ENCODE peak calls at places on chromosomes 11 and 22, in ten cellular contexts. Q is stomach, T is brain microvascular endothelial cell, I is glutamatergic neuron, J is lower leg skin, L is left ventricle myocardium inferior, E is GM20000, K is lung, Y is cardiac fibroblast, C is neural crest cell. S is an unnamed sample.

GRCh38 chr11:8317164-8317563 is 53.5 kb upstream of the LMO1 start:
- DNase-seq in Q (no peak), T (no peak), I (no peak), J (no peak), L (no peak), E (no peak), K (no peak), Y (peak), C (no peak), S (peak)

GRCh38 chr22:25281675-25282345 is 62.4 kb downstream of the CRYBB2 start:
- DNase-seq in Q (no peak), T (no peak), I (peak), J (no peak), L (no peak), E (no peak), K (no peak), Y (no peak), C (no peak), S (no peak)

GRCh38 chr11:6362185-6362867 is 27.9 kb upstream of the SMPD1 start:
- DNase-seq in Q (peak), T (no peak), I (no peak), J (no peak), L (peak), E (no peak), K (peak), Y (no peak), C (no peak), S (no peak)

GRCh38 chr11:113256431-113257227 is 57.8 kb upstream of the TTC12 start:
- DNase-seq in Q (no peak), T (no peak), I (no peak), J (no peak), L (no peak), E (no peak), K (no peak), Y (no peak), C (no peak), S (no peak)

GRCh38 chr11:102836290-102836875 is 7.0 kb downstream of the MMP3 start:
- DNase-seq in Q (no peak), T (peak), I (no peak), J (no peak), L (no peak), E (no peak), K (no peak), Y (peak), C (no peak), S (peak)

GRCh38 chr22:26170795-26171194 is 1.5 kb downstream of the SEZ6L start:
- DNase-seq in Q (no peak), T (no peak), I (peak), J (no peak), L (peak), E (peak), K (no peak), Y (no peak), C (peak), S (no peak)

GRCh38 chr11:69931994-69932910 is 113.0 kb upstream of the FGF3 start:
- DNase-seq in Q (no peak), T (no peak), I (peak), J (no peak), L (peak), E (no peak), K (no peak), Y (no peak), C (no peak), S (no peak)

GRCh38 chr11:63599211-63600122 is 14.8 kb downstream of the PLAAT3 start:
- DNase-seq in Q (no peak), T (peak), I (no peak), J (no peak), L (no peak), E (no peak), K (no peak), Y (peak), C (no peak), S (peak)

GRCh38 chr22:19765477-19766234 is 5.1 kb downstream of the TBX1 start:
- DNase-seq in Q (no peak), T (no peak), I (no peak), J (no peak), L (no peak), E (peak), K (no peak), Y (no peak), C (no peak), S (no peak)

GRCh38 chr11:31872074-31872440 is 60.9 kb upstream of the PAX6 start:
- DNase-seq in Q (no peak), T (no peak), I (no peak), J (no peak), L (no peak), E (no peak), K (no peak), Y (no peak), C (no peak), S (no peak)

GRCh38 chr11:93169950-93170561 is 27.7 kb downstream of the SLC36A4 start:
- DNase-seq in Q (no peak), T (peak), I (no peak), J (no peak), L (no peak), E (peak), K (no peak), Y (peak), C (no peak), S (peak)

GRCh38 chr22:39574779-39575551 is 4.4 kb downstream of the CACNA1I start:
- DNase-seq in Q (no peak), T (peak), I (no peak), J (no peak), L (no peak), E (no peak), K (no peak), Y (peak), C (no peak), S (peak)

GRCh38 chr11:116199182-116199581 is 573.6 kb downstream of the BUD13 start:
- DNase-seq in Q (no peak), T (no peak), I (peak), J (no peak), L (peak), E (no peak), K (no peak), Y (no peak), C (no peak), S (no peak)

GRCh38 chr11:84825140-84825539 is 802.0 kb downstream of the DLG2 start:
- DNase-seq in Q (no peak), T (no peak), I (no peak), J (no peak), L (no peak), E (no peak), K (no peak), Y (no peak), C (no peak), S (no peak)

DNA sequence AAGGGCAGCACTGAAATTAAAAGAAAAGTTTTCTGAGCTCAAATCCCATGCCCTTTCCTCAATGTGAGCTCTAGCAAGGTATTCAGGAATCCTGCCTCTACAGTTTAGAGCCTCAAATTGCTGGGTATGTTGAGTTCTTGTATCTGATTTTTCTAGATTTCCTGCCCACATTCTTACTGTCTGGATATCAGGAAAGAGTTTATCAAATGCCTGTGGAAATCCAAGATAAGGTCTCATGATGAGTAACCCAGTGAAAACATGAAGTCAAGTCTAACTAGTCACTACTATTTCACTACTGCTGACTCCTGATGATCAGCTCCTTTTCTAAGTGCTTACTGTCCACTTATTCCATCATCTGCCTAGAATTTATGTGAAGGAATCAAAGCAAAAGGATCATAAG is 29.8 kb downstream of the LIMK2 start:
- DNase-seq in Q (no peak), T (peak), I (no peak), J (no peak), L (no peak), E (no peak), K (no peak), Y (peak), C (no peak), S (peak)
- TF ChIP-seq CTCF in Q (no peak), T (peak), I (no peak), J (no peak), L (no peak), E (no peak), K (no peak), Y (peak), C (no peak), S (peak)

GRCh38 chr11:17476317-17477083 is at the start of gene ABCC8:
- DNase-seq in Q (peak), T (no peak), I (peak), J (no peak), L (no peak), E (peak), K (no peak), Y (no peak), C (peak), S (no peak)
- TF ChIP-seq CTCF in Q (no peak), T (no peak), I (no peak), J (no peak), L (no peak), E (no peak), K (no peak), Y (no peak), C (no peak), S (no peak)

GRCh38 chr22:22810018-22810427 is 77.6 kb upstream of the IGLL5 start:
- DNase-seq in Q (peak), T (no peak), I (no peak), J (no peak), L (peak), E (peak), K (peak), Y (peak), C (peak), S (peak)
- TF ChIP-seq CTCF in Q (no peak), T (peak), I (no peak), J (no peak), L (peak), E (peak), K (no peak), Y (no peak), C (peak), S (peak)

GRCh38 chr11:3052109-3052479 is 5.1 kb downstream of the CARS1 start:
- DNase-seq in Q (no peak), T (no peak), I (peak), J (no peak), L (no peak), E (peak), K (no peak), Y (no peak), C (no peak), S (no peak)

GRCh38 chr11:3047637-3048036 is 9.6 kb downstream of the CARS1 start:
- DNase-seq in Q (no peak), T (no peak), I (no peak), J (no peak), L (no peak), E (no peak), K (no peak), Y (no peak), C (no peak), S (no peak)

GRCh38 chr11:3050386-3051325 is 6.6 kb downstream of the CARS1 start:
- DNase-seq in Q (no peak), T (no peak), I (no peak), J (no peak), L (no peak), E (no peak), K (no peak), Y (no peak), C (no peak), S (no peak)

GRCh38 chr11:3051435-3052108 is 5.7 kb downstream of the CARS1 start:
- DNase-seq in Q (no peak), T (no peak), I (no peak), J (no peak), L (no peak), E (no peak), K (no peak), Y (no peak), C (no peak), S (no peak)

DNA sequence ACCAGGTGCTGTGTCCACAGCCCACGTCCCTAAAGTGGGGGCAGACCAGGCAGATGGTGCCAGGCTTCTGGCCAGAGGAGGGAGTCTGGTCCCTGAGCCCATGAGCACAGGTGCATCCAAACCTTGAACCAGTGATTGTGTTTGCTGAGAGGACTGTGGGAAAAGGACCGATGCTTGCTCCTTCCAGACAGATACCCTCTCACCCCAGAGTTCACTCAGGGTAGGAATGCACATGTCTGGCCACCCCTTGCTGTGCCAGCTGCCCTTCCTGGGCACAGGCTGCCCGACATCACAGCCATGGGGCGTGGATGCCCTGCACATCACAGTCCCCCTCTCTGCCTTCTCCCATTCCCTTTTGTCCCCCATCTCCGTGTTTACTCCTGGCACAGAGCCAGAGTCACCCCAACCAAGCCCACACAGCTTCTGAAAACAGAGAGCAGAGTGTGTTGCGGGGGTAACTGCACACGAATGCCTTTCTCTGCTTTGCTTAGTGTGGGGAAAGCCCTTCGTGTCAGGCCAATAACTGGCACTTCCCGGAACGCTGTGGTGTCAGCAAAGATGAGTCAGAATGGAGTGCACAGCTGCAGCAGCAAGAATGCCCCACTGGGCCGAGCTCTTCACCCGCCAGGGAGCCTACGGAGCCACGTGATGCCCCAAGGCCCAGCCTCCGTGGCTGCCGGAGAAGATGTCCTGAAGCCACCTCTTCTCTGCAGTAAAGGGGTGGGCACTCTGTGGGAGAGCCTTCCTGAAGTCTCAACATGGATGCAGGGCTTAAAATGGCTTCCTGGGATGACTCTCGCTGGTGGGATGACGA is 7.6 kb downstream of the CARS1 start:
- DNase-seq in Q (peak), T (peak), I (no peak), J (peak), L (peak), E (peak), K (peak), Y (peak), C (no peak), S (peak)
- TF ChIP-seq CTCF in Q (no peak), T (peak), I (no peak), J (no peak), L (peak), E (no peak), K (no peak), Y (peak), C (no peak), S (peak)

GRCh38 chr11:12111482-12112149 is 1.2 kb downstream of the MICAL2 start:
- DNase-seq in Q (no peak), T (no peak), I (no peak), J (no peak), L (no peak), E (no peak), K (no peak), Y (no peak), C (no peak), S (peak)

GRCh38 chr11:12112150-12112520 is 1.7 kb downstream of the MICAL2 start:
- DNase-seq in Q (no peak), T (no peak), I (no peak), J (no peak), L (no peak), E (no peak), K (no peak), Y (no peak), C (no peak), S (no peak)

GRCh38 chr11:12112731-12113130 is 2.3 kb downstream of the MICAL2 start:
- DNase-seq in Q (no peak), T (no peak), I (no peak), J (no peak), L (no peak), E (no peak), K (no peak), Y (no peak), C (no peak), S (no peak)

GRCh38 chr11:12114487-12115033 is 4.2 kb downstream of the MICAL2 start:
- DNase-seq in Q (no peak), T (peak), I (no peak), J (no peak), L (no peak), E (no peak), K (no peak), Y (peak), C (no peak), S (peak)

DNA sequence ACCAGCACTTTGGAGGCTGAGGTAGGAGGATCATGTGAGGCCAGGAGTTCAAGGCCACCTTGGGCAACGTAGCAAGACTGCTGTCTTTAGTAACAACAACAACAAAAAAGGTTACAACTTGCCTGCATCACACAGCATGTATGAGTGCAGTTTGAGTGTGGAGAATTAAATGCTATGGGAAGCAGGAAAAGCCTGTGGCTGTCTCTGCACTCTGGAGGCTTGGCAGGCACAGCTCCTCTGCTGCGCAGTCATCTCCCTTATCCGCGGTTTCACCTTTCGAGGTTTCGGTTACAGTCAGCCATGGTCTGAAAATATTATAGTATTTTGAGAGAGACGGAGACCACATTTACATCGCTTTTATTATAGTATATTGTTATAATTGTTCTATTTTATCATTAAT is 2.9 kb downstream of the MICAL2 start:
- DNase-seq in Q (no peak), T (no peak), I (no peak), J (no peak), L (no peak), E (no peak), K (no peak), Y (peak), C (no peak), S (peak)
- TF ChIP-seq CTCF in Q (no peak), T (no peak), I (no peak), J (no peak), L (no peak), E (no peak), K (no peak), Y (no peak), C (no peak), S (no peak)

GRCh38 chr11:99687320-99687719 is 666.6 kb downstream of the CNTN5 start:
- DNase-seq in Q (no peak), T (no peak), I (no peak), J (no peak), L (no peak), E (no peak), K (no peak), Y (peak), C (no peak), S (peak)
- TF ChIP-seq CTCF in Q (no peak), T (no peak), I (no peak), J (no peak), L (no peak), E (no peak), K (no peak), Y (no peak), C (no peak), S (no peak)

GRCh38 chr11:101003468-101003867 is 126.1 kb downstream of the PGR start:
- DNase-seq in Q (no peak), T (no peak), I (no peak), J (no peak), L (no peak), E (no peak), K (no peak), Y (no peak), C (no peak), S (no peak)
- TF ChIP-seq CTCF in Q (no peak), T (no peak), I (no peak), J (no peak), L (no peak), E (no peak), K (no peak), Y (no peak), C (no peak), S (no peak)

DNA sequence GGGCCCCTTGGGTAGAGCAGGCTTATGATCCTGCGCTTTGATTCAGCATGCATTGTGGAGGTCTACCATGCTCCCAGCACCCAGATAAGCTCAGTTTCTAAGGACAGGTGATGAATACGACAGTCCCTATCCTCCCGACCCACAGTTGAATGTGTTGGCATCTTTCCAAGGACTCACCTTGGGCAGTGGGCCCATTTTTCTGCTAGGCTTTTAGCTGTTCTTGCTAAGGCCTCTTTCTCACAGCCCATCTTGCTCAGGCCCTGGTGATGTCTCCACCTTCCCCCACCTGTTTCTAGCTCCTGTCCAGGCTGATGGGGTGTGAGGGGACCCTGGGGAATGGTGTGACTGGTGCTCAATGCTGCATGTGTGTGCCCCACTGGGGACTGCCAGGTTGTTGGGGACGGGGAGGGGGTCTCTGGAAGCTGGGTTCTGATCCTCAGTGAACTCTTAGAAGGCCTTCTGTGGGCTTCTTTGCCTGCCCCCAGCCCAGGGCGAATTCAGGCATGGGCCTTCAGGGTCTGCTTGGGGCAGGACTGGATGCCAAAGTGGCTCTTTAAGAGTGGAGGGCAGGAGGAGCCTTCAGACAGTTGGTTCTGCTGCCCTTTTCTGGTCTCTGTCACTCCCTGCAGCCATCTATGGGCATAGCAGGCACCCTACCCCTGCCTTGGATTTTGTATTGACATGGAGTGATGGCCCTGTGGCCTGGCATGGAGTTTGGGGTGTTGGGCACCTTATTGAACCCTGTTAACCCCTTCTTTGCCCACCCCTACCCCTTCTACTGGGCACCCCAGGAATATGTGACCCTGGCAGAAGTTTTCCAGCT is 33.1 kb downstream of the PHLDB1 start:
- DNase-seq in Q (no peak), T (no peak), I (no peak), J (no peak), L (no peak), E (no peak), K (no peak), Y (no peak), C (no peak), S (no peak)
- TF ChIP-seq CTCF in Q (no peak), T (no peak), I (no peak), J (no peak), L (no peak), E (no peak), K (no peak), Y (no peak), C (no peak), S (peak)

DNA sequence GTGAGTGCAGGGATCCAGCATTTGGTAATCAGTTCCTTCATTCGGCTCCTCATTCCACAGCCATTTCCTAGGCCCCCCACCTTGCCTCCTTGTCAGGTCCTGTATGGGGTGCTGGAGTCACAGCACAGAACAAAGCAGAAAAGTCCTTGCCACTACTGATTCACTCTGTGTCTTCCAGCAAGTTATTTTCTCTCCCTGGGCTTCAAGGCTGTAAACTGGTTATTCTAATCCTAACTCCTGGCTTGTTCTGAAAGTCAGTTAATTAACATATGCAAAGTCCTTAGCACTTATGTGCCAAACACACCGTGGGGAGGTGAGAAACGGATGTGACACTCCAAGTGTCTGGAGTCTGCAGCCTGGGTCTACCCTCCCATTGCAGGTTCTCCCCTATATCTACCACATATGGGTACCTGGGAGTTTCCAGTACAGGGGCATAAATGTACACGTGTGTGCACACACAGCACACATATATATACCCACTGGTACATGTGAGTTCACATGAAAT is 30.6 kb upstream of the PDE2A start:
- DNase-seq in Q (no peak), T (no peak), I (no peak), J (no peak), L (no peak), E (no peak), K (no peak), Y (no peak), C (no peak), S (no peak)
- TF ChIP-seq CTCF in Q (no peak), T (no peak), I (no peak), J (no peak), L (no peak), E (no peak), K (no peak), Y (no peak), C (no peak), S (no peak)

S was measured in fibroblast of pulmonary artery.